ENCODE peak calls at places on chromosomes 2 and 18, in eight cellular contexts. One of them, this sample, is unnamed.
A peak's percentile ranks its signal among the peaks of the same experiment; 100 is the strongest.

GRCh38 chr2:123093199-123093598 is 931.9 kb upstream of the CNTNAP5 start:
- DNase-seq in ovary: no peak
- DNase-seq in activated CD8-positive, alpha-beta memory T cell treated with anti-CD3 and anti-CD28 coated beads for 48 hours: no peak
- DNase-seq in activated T-cell treated with anti-CD3 and anti-CD28 coated beads, Interleukin-2, amount 50 U/mL, for 72 hours: no peak
- DNase-seq in endothelial cell: no peak
- DNase-seq in HFF-Myc: no peak
- DNase-seq in ACHN: no peak
- DNase-seq in brain microvascular endothelial cell: no peak
- DNase-seq in this sample: no peak

GRCh38 chr2:174009488-174010223 is 44.5 kb upstream of the SP3 start:
- DNase-seq in ovary: no peak
- DNase-seq in activated CD8-positive, alpha-beta memory T cell treated with anti-CD3 and anti-CD28 coated beads for 48 hours: no peak
- DNase-seq in activated T-cell treated with anti-CD3 and anti-CD28 coated beads, Interleukin-2, amount 50 U/mL, for 72 hours: no peak
- DNase-seq in endothelial cell: no peak
- DNase-seq in HFF-Myc: no peak
- DNase-seq in ACHN: no peak
- DNase-seq in brain microvascular endothelial cell: no peak
- DNase-seq in this sample: no peak

GRCh38 chr2:113283704-113284284 is 5.1 kb upstream of the PAX8 start:
- DNase-seq in ovary: peak; percentile 49
- DNase-seq in activated CD8-positive, alpha-beta memory T cell treated with anti-CD3 and anti-CD28 coated beads for 48 hours: no peak
- DNase-seq in activated T-cell treated with anti-CD3 and anti-CD28 coated beads, Interleukin-2, amount 50 U/mL, for 72 hours: no peak
- DNase-seq in endothelial cell: no peak
- DNase-seq in HFF-Myc: peak; percentile 24
- DNase-seq in ACHN: peak; percentile 98
- DNase-seq in brain microvascular endothelial cell: peak; percentile 88
- DNase-seq in this sample: no peak

GRCh38 chr18:49510393-49511115 is 23.5 kb upstream of the C18orf32 start:
- DNase-seq in ovary: peak; percentile 56
- DNase-seq in activated CD8-positive, alpha-beta memory T cell treated with anti-CD3 and anti-CD28 coated beads for 48 hours: no peak
- DNase-seq in activated T-cell treated with anti-CD3 and anti-CD28 coated beads, Interleukin-2, amount 50 U/mL, for 72 hours: peak; percentile 43
- DNase-seq in endothelial cell: peak; percentile 54
- DNase-seq in HFF-Myc: no peak
- DNase-seq in ACHN: peak; percentile 44
- DNase-seq in brain microvascular endothelial cell: peak; percentile 43
- DNase-seq in this sample: peak; percentile 39

GRCh38 chr2:212392544-212392943 is 146.1 kb downstream of the ERBB4 start:
- DNase-seq in ovary: no peak
- DNase-seq in activated CD8-positive, alpha-beta memory T cell treated with anti-CD3 and anti-CD28 coated beads for 48 hours: no peak
- DNase-seq in activated T-cell treated with anti-CD3 and anti-CD28 coated beads, Interleukin-2, amount 50 U/mL, for 72 hours: no peak
- DNase-seq in endothelial cell: no peak
- DNase-seq in HFF-Myc: no peak
- DNase-seq in ACHN: no peak
- DNase-seq in brain microvascular endothelial cell: no peak
- DNase-seq in this sample: no peak

GRCh38 chr2:189143930-189144329 is 35.6 kb downstream of the COL5A2 start:
- DNase-seq in ovary: no peak
- DNase-seq in activated CD8-positive, alpha-beta memory T cell treated with anti-CD3 and anti-CD28 coated beads for 48 hours: no peak
- DNase-seq in activated T-cell treated with anti-CD3 and anti-CD28 coated beads, Interleukin-2, amount 50 U/mL, for 72 hours: no peak
- DNase-seq in endothelial cell: no peak
- DNase-seq in HFF-Myc: peak; percentile 88
- DNase-seq in ACHN: no peak
- DNase-seq in brain microvascular endothelial cell: no peak
- DNase-seq in this sample: no peak

GRCh38 chr2:241950878-241951331 is 81.4 kb downstream of the RTP5 start:
- DNase-seq in ovary: peak; percentile 90
- DNase-seq in activated CD8-positive, alpha-beta memory T cell treated with anti-CD3 and anti-CD28 coated beads for 48 hours: peak; percentile 31
- DNase-seq in activated T-cell treated with anti-CD3 and anti-CD28 coated beads, Interleukin-2, amount 50 U/mL, for 72 hours: peak; percentile 60
- DNase-seq in endothelial cell: peak; percentile 85
- DNase-seq in HFF-Myc: peak; percentile 17
- DNase-seq in ACHN: peak; percentile 70
- DNase-seq in brain microvascular endothelial cell: peak; percentile 65
- DNase-seq in this sample: peak; percentile 84

GRCh38 chr2:112155331-112156151 is 17.4 kb downstream of the FBLN7 start:
- DNase-seq in ovary: no peak
- DNase-seq in activated CD8-positive, alpha-beta memory T cell treated with anti-CD3 and anti-CD28 coated beads for 48 hours: no peak
- DNase-seq in activated T-cell treated with anti-CD3 and anti-CD28 coated beads, Interleukin-2, amount 50 U/mL, for 72 hours: peak; percentile 58
- DNase-seq in endothelial cell: no peak
- DNase-seq in HFF-Myc: no peak
- DNase-seq in ACHN: no peak
- DNase-seq in brain microvascular endothelial cell: no peak
- DNase-seq in this sample: no peak

GRCh38 chr2:213150315-213150951 is 979 bp downstream of the IKZF2 start:
- DNase-seq in ovary: no peak
- DNase-seq in activated CD8-positive, alpha-beta memory T cell treated with anti-CD3 and anti-CD28 coated beads for 48 hours: no peak
- DNase-seq in activated T-cell treated with anti-CD3 and anti-CD28 coated beads, Interleukin-2, amount 50 U/mL, for 72 hours: no peak
- DNase-seq in endothelial cell: no peak
- DNase-seq in HFF-Myc: no peak
- DNase-seq in ACHN: peak; percentile 10
- DNase-seq in brain microvascular endothelial cell: no peak
- DNase-seq in this sample: no peak

GRCh38 chr2:26602575-26602974 is 38.6 kb downstream of the CIB4 start:
- DNase-seq in ovary: no peak
- DNase-seq in activated CD8-positive, alpha-beta memory T cell treated with anti-CD3 and anti-CD28 coated beads for 48 hours: no peak
- DNase-seq in activated T-cell treated with anti-CD3 and anti-CD28 coated beads, Interleukin-2, amount 50 U/mL, for 72 hours: no peak
- DNase-seq in endothelial cell: no peak
- DNase-seq in HFF-Myc: no peak
- DNase-seq in ACHN: no peak
- DNase-seq in brain microvascular endothelial cell: no peak
- DNase-seq in this sample: no peak